ENCODE peak calls at places on chromosomes 3 and 15, in four cellular contexts. B is A549, C is GM12878, Q is HepG2. T is an unnamed sample.

GRCh38 chr3:48565591-48566400 is 2.2 kb upstream of the UCN2 start:
- DNase-seq in B (peak; percentile 56), C (no peak), Q (no peak), T (no peak)

GRCh38 chr15:57375827-57376694 is at the start of gene CGNL1:
- DNase-seq in Q (peak; percentile 14), C (no peak), B (no peak), T (peak; percentile 91)

GRCh38 chr15:34341922-34342736 is 807 bp downstream of the NOP10 start:
- DNase-seq in Q (no peak), C (no peak), B (peak; percentile 21), T (no peak)

GRCh38 chr3:184186902-184187207 is 856 bp downstream of the ABCF3 start:
- DNase-seq in C (no peak), Q (no peak), B (no peak), T (no peak)

GRCh38 chr3:27532426-27532825 is 48.2 kb upstream of the SLC4A7 start:
- DNase-seq in C (no peak), Q (no peak), B (no peak), T (no peak)

GRCh38 chr3:9932843-9933560 is 632 bp upstream of the CRELD1 start:
- DNase-seq in C (peak; percentile 40), Q (peak; percentile 70), B (peak; percentile 76), T (peak; percentile 92)

GRCh38 chr3:24344784-24345439 is 149.7 kb downstream of the THRB start:
- DNase-seq in B (no peak), C (no peak), Q (no peak), T (no peak)

GRCh38 chr3:9175421-9175820 is 74.0 kb downstream of the SRGAP3 start:
- DNase-seq in Q (no peak), B (peak; percentile 66), C (no peak), T (no peak)

GRCh38 chr15:31359722-31360111 is 33.1 kb downstream of the KLF13 start:
- DNase-seq in C (no peak), Q (no peak), B (no peak), T (peak; percentile 46)

GRCh38 chr3:137768361-137769320 is 4.5 kb downstream of the SOX14 start:
- DNase-seq in C (no peak), Q (no peak), B (no peak), T (peak; percentile 43)

GRCh38 chr3:71442648-71443047 is 140.9 kb downstream of the FOXP1 start:
- DNase-seq in C (no peak), B (no peak), Q (no peak), T (no peak)

GRCh38 chr3:104939196-104939595 is 427.5 kb upstream of the ALCAM start:
- DNase-seq in Q (no peak), C (no peak), B (no peak), T (peak; percentile 51)

GRCh38 chr3:49775538-49775937 is 10.8 kb downstream of the IP6K1 start:
- DNase-seq in B (no peak), C (no peak), Q (no peak), T (peak; percentile 67)

GRCh38 chr15:51223771-51224229 is 114.6 kb downstream of the CYP19A1 start:
- DNase-seq in B (peak; percentile 14), C (no peak), Q (no peak), T (no peak)

GRCh38 chr3:71873093-71873611 is 88.2 kb upstream of the PROK2 start:
- DNase-seq in B (no peak), C (no peak), Q (no peak), T (no peak)

GRCh38 chr3:69014022-69014580 is 617 bp upstream of the EOGT start:
- DNase-seq in C (peak; percentile 2), B (no peak), Q (no peak), T (no peak)

GRCh38 chr3:10463191-10464067 is 42.0 kb downstream of the ATP2B2 start:
- DNase-seq in B (no peak), C (no peak), Q (no peak), T (peak; percentile 51)

GRCh38 chr3:4532535-4533112 is 39.5 kb downstream of the ITPR1 start:
- DNase-seq in Q (no peak), C (no peak), B (no peak), T (peak; percentile 42)

GRCh38 chr3:129469026-129469425 is 29.0 kb downstream of the IFT122 start:
- DNase-seq in Q (no peak), B (no peak), C (no peak), T (no peak)

GRCh38 chr3:42705039-42705767 is 2.6 kb upstream of the HHATL start:
- DNase-seq in B (no peak), C (no peak), Q (no peak), T (peak; percentile 19)

GRCh38 chr3:47475029-47475569 is 642 bp downstream of the SCAP start:
- DNase-seq in Q (peak; percentile 25), C (no peak), B (no peak), T (peak; percentile 50)

GRCh38 chr3:143693506-143693905 is 154.8 kb downstream of the SLC9A9 start:
- DNase-seq in C (no peak), Q (no peak), B (no peak), T (no peak)

GRCh38 chr3:107825556-107825955 is 265.3 kb downstream of the CD47 start:
- DNase-seq in Q (no peak), B (no peak), C (no peak), T (no peak)

GRCh38 chr3:65497846-65498245 is 540.9 kb downstream of the MAGI1 start:
- DNase-seq in B (no peak), C (no peak), Q (no peak), T (peak; percentile 56)

GRCh38 chr3:65758871-65759598 is 279.7 kb downstream of the MAGI1 start:
- DNase-seq in C (no peak), B (no peak), Q (no peak), T (no peak)

GRCh38 chr15:33132722-33133345 is 61.7 kb downstream of the FMN1 start:
- DNase-seq in C (no peak), Q (peak; percentile 31), B (peak; percentile 74), T (peak; percentile 50)

GRCh38 chr15:99486371-99487336 is 79.1 kb upstream of the MEF2A start:
- DNase-seq in Q (no peak), C (no peak), B (peak; percentile 55), T (peak; percentile 92)

GRCh38 chr3:108527827-108528226 is 17.4 kb upstream of the MYH15 start:
- DNase-seq in B (no peak), C (no peak), Q (no peak), T (no peak)

GRCh38 chr3:156808025-156808424 is 18.1 kb upstream of the LEKR1 start:
- DNase-seq in C (no peak), Q (no peak), B (no peak), T (no peak)

GRCh38 chr3:49623071-49623470 is 51.1 kb upstream of the APEH start:
- DNase-seq in B (no peak), C (no peak), Q (no peak), T (no peak)

GRCh38 chr15:56982987-56983386 is 64.5 kb downstream of the TCF12 start:
- DNase-seq in Q (no peak), C (no peak), B (no peak), T (no peak)

GRCh38 chr3:131361464-131362421 is 19.8 kb upstream of the NUDT16 start:
- DNase-seq in B (peak; percentile 81), Q (no peak), C (peak; percentile 37), T (no peak)

GRCh38 chr3:13891492-13892073 is 11.7 kb upstream of the WNT7A start:
- DNase-seq in B (no peak), C (no peak), Q (no peak), T (no peak)

GRCh38 chr15:101099183-101099582 is 152.7 kb downstream of the CHSY1 start:
- DNase-seq in C (no peak), B (no peak), Q (no peak), T (no peak)

DNA sequence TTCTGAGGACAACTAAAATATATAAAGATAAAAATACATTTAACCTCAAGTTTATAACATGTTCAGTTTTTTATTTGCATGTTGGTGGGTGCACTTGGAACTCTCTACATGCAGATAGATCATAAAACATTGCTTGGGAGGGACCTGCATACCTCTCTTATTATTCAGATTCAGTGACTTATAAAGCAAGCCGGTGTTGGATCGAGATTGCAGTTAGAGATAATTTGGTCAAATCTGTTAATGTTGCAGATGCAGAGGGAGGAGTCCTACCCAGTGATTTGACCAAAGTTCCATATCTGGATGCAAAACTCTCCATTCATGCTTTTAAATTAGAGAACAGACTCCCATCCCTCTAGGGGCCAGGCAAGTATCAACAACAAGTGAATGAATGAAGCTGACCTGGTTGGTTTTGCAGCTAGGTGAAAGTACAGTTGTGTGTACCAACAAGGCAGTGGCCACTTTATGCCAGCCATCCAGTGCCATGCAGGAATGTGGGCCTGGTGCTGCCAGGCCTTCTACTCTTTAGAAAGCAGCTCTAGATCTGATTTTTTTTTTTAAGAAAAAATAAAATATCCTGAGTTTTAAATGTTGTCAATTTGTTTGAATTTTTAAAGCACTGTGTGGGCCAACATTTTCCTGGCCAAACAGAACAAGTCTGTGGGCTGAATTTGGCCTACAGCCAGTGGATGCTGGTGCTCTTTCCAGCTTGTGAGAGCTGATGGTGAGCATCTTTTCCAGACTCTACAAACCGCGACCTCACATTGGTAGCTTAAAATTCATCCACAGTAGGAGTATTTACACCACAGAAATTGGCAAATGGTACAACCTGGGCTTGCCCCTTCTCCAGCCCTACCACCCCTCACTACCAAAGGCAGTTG is 12.3 kb downstream of the CDIN1 start:
- DNase-seq in B (peak; percentile 10), C (no peak), Q (no peak), T (no peak)
- H3K27ac ChIP-seq in B (peak overlapping the region; percentile 39), C (no peak overlapping the region), Q (no peak overlapping the region), T (peak overlapping the region; percentile 83)

DNA sequence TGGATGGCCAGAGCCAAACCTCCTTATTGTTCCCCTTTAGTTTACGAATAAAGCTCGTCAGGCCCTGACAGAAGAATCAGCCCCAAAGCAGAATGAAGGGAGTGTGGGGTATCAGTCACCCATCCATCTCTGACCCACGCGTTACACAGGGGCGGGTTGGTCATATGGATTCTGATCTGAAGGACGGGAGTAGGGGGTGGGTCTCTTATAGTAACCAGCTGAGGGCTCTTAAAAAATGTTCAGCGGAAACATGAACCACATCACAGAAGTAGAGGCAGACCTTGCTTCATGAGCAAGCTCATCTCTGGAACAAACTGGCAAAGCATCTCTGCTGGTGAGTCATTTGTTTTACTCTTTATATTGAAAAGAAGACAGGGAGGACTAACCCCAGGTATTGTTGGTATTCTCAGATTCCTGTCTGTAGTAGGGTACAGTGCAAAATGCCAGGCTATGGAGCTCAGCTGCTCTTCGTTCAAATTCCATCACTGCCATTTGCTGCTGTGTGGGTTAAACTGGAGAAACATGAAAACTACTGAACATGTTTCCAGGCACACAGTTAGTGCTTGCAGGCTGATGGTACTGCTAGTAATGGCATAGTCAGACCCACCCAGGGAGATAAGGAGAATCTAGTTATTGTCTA is at the start of gene CXCR6:
- DNase-seq in Q (no peak), B (no peak), C (no peak), T (no peak)
- TF ChIP-seq PBX3 in Q (no peak), B (no peak), C (no peak), T (no peak)

DNA sequence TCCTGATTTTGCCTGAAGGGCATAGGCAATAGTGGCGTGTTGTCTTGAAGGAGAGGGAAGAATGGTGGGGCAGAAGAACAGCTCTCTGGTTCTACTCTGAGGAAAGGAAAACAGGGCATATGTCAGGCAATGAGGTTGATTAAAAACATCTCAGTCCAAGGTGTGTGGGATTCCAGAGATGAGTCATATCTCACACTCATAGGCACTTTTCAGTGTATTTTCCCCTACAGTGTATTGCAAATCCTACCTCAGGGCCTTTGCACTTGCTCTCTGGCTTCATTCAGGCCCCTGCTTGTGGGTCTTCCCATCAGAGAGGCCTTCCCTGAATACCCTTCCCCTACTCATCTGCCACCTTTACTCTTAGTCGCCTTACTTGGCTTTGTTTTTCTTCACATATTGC is 107.8 kb downstream of the SLCO3A1 start:
- DNase-seq in Q (no peak), B (no peak), C (no peak), T (no peak)
- H3K27ac ChIP-seq in Q (no peak overlapping the region), B (no peak overlapping the region), C (no peak overlapping the region), T (no peak overlapping the region)

DNA sequence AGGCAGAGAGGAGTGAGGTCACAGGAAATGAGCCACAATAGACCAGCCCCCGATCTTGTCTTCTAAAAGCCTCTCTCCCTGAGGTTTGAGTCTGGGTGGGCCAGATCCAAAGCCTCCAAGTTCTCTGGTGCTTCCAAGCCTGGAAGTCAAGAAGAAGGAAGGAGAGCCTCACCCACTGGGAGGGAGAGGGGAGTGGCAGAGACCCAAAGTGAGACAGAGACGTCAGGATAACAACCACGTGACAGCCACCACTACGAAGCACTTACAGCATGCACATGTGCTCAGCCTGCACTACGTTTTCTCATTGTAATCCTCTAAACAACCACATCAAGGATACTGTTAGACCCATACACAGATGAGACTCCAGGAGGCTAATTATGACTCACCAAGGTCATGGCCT is 197.3 kb upstream of the LINGO1 start:
- DNase-seq in B (no peak), C (no peak), Q (no peak), T (no peak)
- TF ChIP-seq PBX3 in B (no peak), C (no peak), Q (no peak), T (no peak)

T was measured in SK-N-SH.